ENCODE peak calls at places on chromosome 19, in seven cellular contexts. F is EL; T is germinal center; I is substantia nigra; Y is activated T-helper 1 cell treated with anti-CD3 and anti-CD28 coated beads, Interleukin-12 subunit alpha, Interleukin-12 subunit beta, Interleukin-2, Interleukin-4 antibody, amounts not matched to agents 30 ng/mL and 10 ng/mL and 1 ng/mL, durations not matched to agents 14 hours and 24 hours and 36 hours; V is SHP77 treated with DMSO at 0.1 percent for 48 hours; S is CD8-positive, alpha-beta memory T cell. U is an unnamed sample.

GRCh38 chr19:41175825-41176734 is 16.9 kb upstream of the CYP2S1 start:
- DNase-seq in V (no peak), S (no peak), Y (peak; percentile 32), T (no peak), F (peak; percentile 90), I (peak; percentile 17), U (peak; percentile 1)

GRCh38 chr19:4088975-4089374 is 22.3 kb upstream of the ZBTB7A start:
- DNase-seq in S (peak; percentile 60), V (no peak), F (no peak), T (no peak), I (no peak), Y (peak; percentile 60), U (peak; percentile 84)

GRCh38 chr19:54451331-54451871 is 2.4 kb downstream of the LENG8 start:
- DNase-seq in S (no peak), I (no peak), F (peak; percentile 31), V (no peak), Y (no peak), T (no peak), U (no peak)

GRCh38 chr19:29263305-29264080 is 50.5 kb upstream of the UQCRFS1 start:
- DNase-seq in S (peak; percentile 35), I (no peak), Y (peak; percentile 14), T (peak; percentile 27), F (peak; percentile 41), V (no peak), U (peak; percentile 2)

GRCh38 chr19:29672933-29673336 is 7.7 kb downstream of the PLEKHF1 start:
- DNase-seq in I (no peak), F (no peak), Y (peak; percentile 76), S (peak; percentile 82), V (no peak), T (peak; percentile 72), U (no peak)

GRCh38 chr19:44677019-44677809 is 5.9 kb downstream of the CEACAM19 start:
- DNase-seq in V (no peak), I (no peak), S (no peak), Y (no peak), F (peak; percentile 82), T (no peak), U (no peak)

GRCh38 chr19:55467236-55468053 is 2.9 kb upstream of the C19orf85 start:
- DNase-seq in I (no peak), T (peak; percentile 81), F (peak; percentile 73), Y (peak; percentile 62), V (no peak), S (peak; percentile 69), U (no peak)

GRCh38 chr19:4986471-4986888 is 17.6 kb downstream of the KDM4B start:
- DNase-seq in I (no peak), S (no peak), V (no peak), T (no peak), F (no peak), Y (no peak), U (no peak)

GRCh38 chr19:2250765-2251576 is 1.8 kb downstream of the AMH start:
- DNase-seq in V (no peak), Y (no peak), S (no peak), F (no peak), I (no peak), T (no peak), U (no peak)

GRCh38 chr19:38417544-38418506 is 8.2 kb downstream of the RASGRP4 start:
- DNase-seq in F (peak; percentile 37), V (no peak), T (peak; percentile 75), Y (peak; percentile 68), S (peak; percentile 42), I (no peak), U (no peak)

U was measured in KG1.